ENCODE peak calls at places on chromosome 21, in eight cellular contexts. J is RPMI8226; H is fibroblast of lung; S is activated T-cell treated with anti-CD3 and anti-CD28 coated beads, Interleukin-2, amount 50 U/mL, for 72 hours; Q is naive thymus-derived CD8-positive, alpha-beta T cell; V is KG1; N is GM19239; Z is mesendoderm. B is an unnamed sample.

GRCh38 chr21:31490471-31490870 is 146.4 kb upstream of the TIAM1 start:
- DNase-seq in J (no peak), H (no peak), S (no peak), Q (no peak), V (no peak), N (no peak), Z (peak; percentile 62), B (no peak)

GRCh38 chr21:35342440-35342839 is 293.3 kb upstream of the RUNX1 start:
- DNase-seq in J (no peak), H (no peak), S (peak; percentile 44), Q (no peak), V (no peak), N (peak; percentile 19), Z (no peak), B (no peak)

GRCh38 chr21:14718957-14719356 is 172.8 kb upstream of the SAMSN1 start:
- DNase-seq in J (no peak), H (no peak), S (no peak), Q (no peak), V (no peak), N (no peak), Z (no peak), B (no peak)

GRCh38 chr21:37658994-37659458 is 257.2 kb downstream of the KCNJ6 start:
- DNase-seq in J (no peak), H (peak; percentile 75), S (no peak), Q (no peak), V (no peak), N (no peak), Z (peak; percentile 33), B (peak; percentile 38)

GRCh38 chr21:36753556-36753955 is 54.6 kb downstream of the SIM2 start:
- DNase-seq in J (no peak), H (no peak), S (no peak), Q (no peak), V (no peak), N (no peak), Z (no peak), B (no peak)

GRCh38 chr21:15415541-15416261 is 314.1 kb upstream of the USP25 start:
- DNase-seq in J (no peak), H (no peak), S (no peak), Q (no peak), V (no peak), N (no peak), Z (no peak), B (no peak)

GRCh38 chr21:34916446-34916845 is 132.7 kb downstream of the RUNX1 start:
- DNase-seq in J (no peak), H (no peak), S (no peak), Q (no peak), V (no peak), N (no peak), Z (no peak), B (no peak)

GRCh38 chr21:38343691-38344090 is 86.9 kb downstream of the KCNJ15 start:
- DNase-seq in J (no peak), H (peak; percentile 59), S (no peak), Q (no peak), V (no peak), N (no peak), Z (no peak), B (peak; percentile 62)

GRCh38 chr21:41783476-41784150 is 16.8 kb upstream of the RIPK4 start:
- DNase-seq in J (peak; percentile 97), H (no peak), S (no peak), Q (no peak), V (peak; percentile 84), N (no peak), Z (no peak), B (peak; percentile 90)

GRCh38 chr21:21415741-21416140 is 417.5 kb downstream of the NCAM2 start:
- DNase-seq in J (no peak), H (no peak), S (no peak), Q (no peak), V (no peak), N (no peak), Z (no peak), B (no peak)

GRCh38 chr21:18549214-18549905 is 145.8 kb upstream of the TMPRSS15 start:
- DNase-seq in J (no peak), H (no peak), S (no peak), Q (no peak), V (no peak), N (no peak), Z (no peak), B (no peak)

GRCh38 chr21:45097827-45098387 is 23.5 kb downstream of the ADARB1 start:
- DNase-seq in J (no peak), H (no peak), S (no peak), Q (no peak), V (no peak), N (no peak), Z (no peak), B (no peak)

GRCh38 chr21:24310780-24311179 is 1296.5 kb downstream of the MRPL39 start:
- DNase-seq in J (no peak), H (no peak), S (no peak), Q (no peak), V (no peak), N (no peak), Z (no peak), B (no peak)